ENCODE peak calls at places on chromosomes 1 and 21, in ten cellular contexts. W is H9, X is right atrium auricular region, P is heart right ventricle, G is RWPE1, Q is ovary, K is heart left ventricle, J is SK-N-SH, D is thyroid gland, Z is dorsolateral prefrontal cortex. O is an unnamed sample.

GRCh38 chr1:244353572-244354091 is 98.1 kb downstream of the ADSS2 start:
- DNase-seq in W (peak), X (peak), P (peak), G (peak), Q (no peak), K (peak), J (no peak), D (peak), Z (no peak), O (no peak)

GRCh38 chr1:178781549-178781948 is 56.5 kb downstream of the RALGPS2 start:
- DNase-seq in W (no peak), X (no peak), P (no peak), G (no peak), Q (no peak), K (no peak), J (no peak), D (no peak), Z (no peak), O (no peak)

GRCh38 chr1:107339775-107340174 is 198.9 kb downstream of the NTNG1 start:
- DNase-seq in W (no peak), X (no peak), P (no peak), G (no peak), Q (no peak), K (no peak), J (no peak), D (no peak), Z (no peak), O (no peak)

GRCh38 chr1:48848035-48848434 is 71.3 kb upstream of the BEND5 start:
- DNase-seq in W (no peak), X (no peak), P (no peak), G (no peak), Q (no peak), K (no peak), J (no peak), D (no peak), Z (no peak), O (no peak)

GRCh38 chr1:25651036-25651640 is 34.5 kb downstream of the MAN1C1 start:
- DNase-seq in W (peak), X (no peak), P (no peak), G (no peak), Q (peak), K (no peak), J (peak), D (peak), Z (no peak), O (no peak)

GRCh38 chr1:35031103-35031452 is 667 bp downstream of the ZMYM6 start:
- DNase-seq in W (peak), X (no peak), P (no peak), G (peak), Q (peak), K (no peak), J (peak), D (peak), Z (peak), O (peak)

GRCh38 chr21:15221799-15222386 is 157.1 kb upstream of the NRIP1 start:
- DNase-seq in W (peak), X (no peak), P (peak), G (peak), Q (no peak), K (peak), J (no peak), D (no peak), Z (no peak), O (no peak)

GRCh38 chr1:204202481-204202880 is 6.2 kb upstream of the KISS1 start:
- DNase-seq in W (no peak), X (no peak), P (no peak), G (no peak), Q (no peak), K (no peak), J (no peak), D (no peak), Z (no peak), O (no peak)

GRCh38 chr1:208167229-208167869 is 76.8 kb downstream of the PLXNA2 start:
- DNase-seq in W (no peak), X (no peak), P (no peak), G (no peak), Q (no peak), K (no peak), J (no peak), D (no peak), Z (no peak), O (no peak)

GRCh38 chr1:153490272-153491051 is 30.0 kb upstream of the S100A7 start:
- DNase-seq in W (no peak), X (peak), P (peak), G (peak), Q (peak), K (peak), J (no peak), D (peak), Z (no peak), O (no peak)

GRCh38 chr1:181318858-181319235 is 164.5 kb upstream of the CACNA1E start:
- DNase-seq in W (peak), X (no peak), P (no peak), G (no peak), Q (no peak), K (no peak), J (no peak), D (no peak), Z (no peak), O (no peak)

GRCh38 chr1:6113116-6113515 is 67.0 kb downstream of the CHD5 start:
- DNase-seq in W (no peak), X (no peak), P (peak), G (no peak), Q (no peak), K (peak), J (no peak), D (no peak), Z (no peak), O (no peak)

GRCh38 chr1:60970081-60970509 is 112.3 kb upstream of the NFIA start:
- DNase-seq in W (no peak), X (no peak), P (no peak), G (peak), Q (no peak), K (no peak), J (peak), D (peak), Z (peak), O (no peak)

GRCh38 chr1:150165622-150166612 is 16.2 kb downstream of the PLEKHO1 start:
- DNase-seq in W (peak), X (no peak), P (peak), G (peak), Q (peak), K (peak), J (peak), D (no peak), Z (no peak), O (no peak)

DNA sequence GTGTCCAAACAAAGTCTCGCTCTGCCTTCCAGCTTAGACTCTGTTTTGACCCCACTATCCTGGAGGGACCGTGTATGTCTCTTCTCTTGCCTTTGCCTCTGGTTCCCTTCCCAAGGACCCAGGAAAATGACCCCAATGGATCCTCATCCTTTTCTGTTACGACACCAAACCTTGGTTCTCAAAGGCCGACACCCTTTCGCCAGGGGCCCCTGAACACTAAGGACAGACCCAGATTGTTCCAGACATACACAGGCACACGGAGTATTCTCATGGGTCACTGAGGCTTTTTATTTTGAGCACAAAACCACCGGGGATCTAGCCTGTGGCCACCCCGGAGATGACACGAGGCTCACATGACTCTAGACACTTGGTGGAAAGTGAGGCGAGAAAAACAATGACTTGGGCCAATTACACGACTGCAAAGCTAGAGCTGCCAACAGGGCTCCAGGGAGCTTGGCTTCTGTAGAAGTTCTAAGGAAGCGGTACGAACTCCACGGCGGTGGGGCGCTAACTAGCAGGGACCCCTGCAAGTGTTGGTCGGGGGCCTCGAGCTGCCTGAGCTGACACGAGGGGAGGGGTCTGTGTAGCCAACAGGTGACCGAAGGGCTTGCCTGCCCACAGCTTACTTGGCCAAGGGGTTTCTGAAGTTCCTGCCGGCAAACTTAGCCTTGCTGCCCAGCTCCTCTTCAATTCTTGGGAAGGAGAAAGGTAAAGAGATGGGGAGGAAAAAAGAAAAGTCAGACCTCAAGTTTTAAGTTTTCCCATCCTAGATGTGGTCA is 17.6 kb downstream of the ENO1 start:
- DNase-seq in W (no peak), X (no peak), P (no peak), G (no peak), Q (no peak), K (no peak), J (no peak), D (no peak), Z (no peak), O (no peak)
- H3K27ac ChIP-seq in W (no peak), X (no peak), P (no peak), G (peak), Q (no peak), K (no peak), J (peak), D (no peak), Z (peak), O (no peak)

GRCh38 chr21:35004289-35004688 is 44.8 kb downstream of the RUNX1 start:
- DNase-seq in W (no peak), X (no peak), P (no peak), G (no peak), Q (no peak), K (no peak), J (no peak), D (no peak), Z (no peak), O (no peak)
- H3K27ac ChIP-seq in W (no peak), X (no peak), P (no peak), G (no peak), Q (no peak), K (no peak), J (no peak), D (no peak), Z (no peak), O (no peak)

GRCh38 chr1:55051621-55052020 is 12.3 kb downstream of the PCSK9 start:
- DNase-seq in W (no peak), X (no peak), P (no peak), G (no peak), Q (no peak), K (no peak), J (no peak), D (no peak), Z (no peak), O (no peak)

GRCh38 chr1:55054396-55054795 is 15.0 kb downstream of the PCSK9 start:
- DNase-seq in W (peak), X (no peak), P (no peak), G (no peak), Q (no peak), K (no peak), J (no peak), D (no peak), Z (no peak), O (no peak)

GRCh38 chr1:55055084-55055882 is 15.9 kb downstream of the PCSK9 start:
- DNase-seq in W (peak), X (no peak), P (no peak), G (no peak), Q (no peak), K (no peak), J (no peak), D (no peak), Z (no peak), O (no peak)

GRCh38 chr1:55052221-55053142 is 13.1 kb downstream of the PCSK9 start:
- DNase-seq in W (no peak), X (no peak), P (peak), G (no peak), Q (no peak), K (peak), J (no peak), D (no peak), Z (no peak), O (no peak)

GRCh38 chr1:55053265-55053954 is 14.1 kb downstream of the PCSK9 start:
- DNase-seq in W (no peak), X (no peak), P (no peak), G (no peak), Q (no peak), K (no peak), J (no peak), D (no peak), Z (no peak), O (no peak)
- H3K27ac ChIP-seq in W (no peak), X (no peak), P (no peak), G (peak), Q (no peak), K (no peak), J (no peak), D (no peak), Z (no peak), O (no peak)

GRCh38 chr1:211587123-211587522 is 8.2 kb upstream of the SLC30A1 start:
- DNase-seq in W (no peak), X (no peak), P (no peak), G (no peak), Q (no peak), K (no peak), J (no peak), D (no peak), Z (no peak), O (no peak)

GRCh38 chr1:211589782-211590721 is 11.1 kb upstream of the SLC30A1 start:
- DNase-seq in W (no peak), X (peak), P (peak), G (no peak), Q (no peak), K (peak), J (no peak), D (peak), Z (no peak), O (no peak)

GRCh38 chr1:211588711-211589110 is 9.8 kb upstream of the SLC30A1 start:
- DNase-seq in W (no peak), X (no peak), P (no peak), G (no peak), Q (no peak), K (no peak), J (no peak), D (no peak), Z (no peak), O (no peak)

GRCh38 chr1:211596418-211597181 is 17.6 kb upstream of the SLC30A1 start:
- DNase-seq in W (no peak), X (no peak), P (no peak), G (no peak), Q (no peak), K (no peak), J (no peak), D (no peak), Z (no peak), O (no peak)

DNA sequence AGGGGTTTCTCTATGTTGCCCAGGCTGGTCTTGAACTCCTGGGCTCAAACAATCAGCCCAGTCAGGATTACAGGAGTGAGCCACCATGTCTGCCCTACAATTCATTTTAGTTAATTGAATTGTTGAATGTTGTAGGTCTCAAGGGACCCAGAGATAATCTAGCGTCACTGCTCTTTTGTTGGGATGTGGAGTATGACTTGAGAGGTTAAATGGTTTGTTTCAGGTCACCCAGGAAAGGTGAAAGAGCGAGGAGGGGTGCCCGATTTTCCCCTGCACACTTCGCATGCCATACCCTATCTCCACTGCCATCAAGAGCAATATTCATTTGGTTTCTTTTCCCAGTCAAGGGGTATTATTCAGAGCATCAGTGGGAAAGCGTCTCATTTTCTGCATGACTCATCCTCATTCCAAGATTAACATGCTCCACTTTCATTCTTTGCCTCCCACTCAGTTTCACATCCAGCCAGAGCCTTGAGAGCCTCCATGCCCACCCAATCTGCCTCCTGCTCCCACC is 13.1 kb upstream of the SLC30A1 start:
- DNase-seq in W (no peak), X (no peak), P (no peak), G (peak), Q (peak), K (no peak), J (no peak), D (no peak), Z (no peak), O (peak)
- H3K27ac ChIP-seq in W (no peak), X (no peak), P (peak), G (no peak), Q (no peak), K (no peak), J (peak), D (no peak), Z (peak), O (peak)

GRCh38 chr1:19864304-19865160 is 17.7 kb upstream of the OTUD3 start:
- DNase-seq in W (no peak), X (no peak), P (no peak), G (no peak), Q (no peak), K (no peak), J (no peak), D (no peak), Z (no peak), O (no peak)
- H3K27ac ChIP-seq in W (no peak), X (no peak), P (no peak), G (no peak), Q (no peak), K (no peak), J (no peak), D (no peak), Z (no peak), O (no peak)

DNA sequence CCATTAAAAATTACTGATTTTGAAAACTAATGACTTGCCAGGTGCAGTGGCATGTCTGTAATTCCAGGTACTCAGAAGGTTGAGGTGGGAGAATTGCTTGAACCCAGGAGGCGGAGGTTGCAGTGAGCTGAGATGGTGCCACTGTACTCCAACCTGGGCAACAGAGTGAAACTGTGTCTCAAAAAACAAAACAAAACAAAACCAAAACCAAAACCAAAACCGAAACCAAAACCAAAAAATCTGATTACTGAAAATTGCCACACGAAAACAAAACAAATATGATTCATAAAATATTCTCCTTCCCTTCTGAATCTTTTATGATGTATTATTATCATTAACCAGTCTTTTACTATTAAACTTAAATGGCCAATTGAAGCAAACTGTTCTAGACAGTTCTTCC is 74.1 kb downstream of the SERINC2 start:
- DNase-seq in W (no peak), X (no peak), P (no peak), G (no peak), Q (no peak), K (no peak), J (no peak), D (no peak), Z (no peak), O (no peak)
- H3K27ac ChIP-seq in W (no peak), X (no peak), P (no peak), G (no peak), Q (no peak), K (no peak), J (no peak), D (no peak), Z (no peak), O (no peak)